ENCODE peak calls at places on chromosomes 13 and 19, in four cellular contexts. A is psoas muscle, H is GM12864, K is hepatocyte. G is an unnamed sample.

GRCh38 chr19:46295401-46296308 is 1.2 kb upstream of the HIF3A start:
- DNase-seq in A (no peak), H (no peak), K (no peak), G (no peak)

GRCh38 chr13:102869948-102870676 is 24.3 kb downstream of the ERCC5 start:
- DNase-seq in K (no peak), H (no peak), A (no peak), G (no peak)

GRCh38 chr19:3098515-3099346 is 4.6 kb downstream of the GNA11 start:
- DNase-seq in A (peak), H (no peak), K (no peak), G (peak)

GRCh38 chr13:27339299-27339698 is 68.7 kb downstream of the RASL11A start:
- DNase-seq in A (no peak), H (peak), K (peak), G (no peak)

GRCh38 chr19:19597809-19598306 is 20.6 kb downstream of the PBX4 start:
- DNase-seq in K (no peak), A (no peak), H (peak), G (no peak)

GRCh38 chr19:9917322-9917721 is 19.0 kb downstream of the OLFM2 start:
- DNase-seq in K (peak), H (no peak), A (no peak), G (no peak)

GRCh38 chr19:11106477-11106876 is 17.2 kb downstream of the LDLR start:
- DNase-seq in H (no peak), A (no peak), K (no peak), G (no peak)

GRCh38 chr13:40613192-40613818 is 53.1 kb downstream of the FOXO1 start:
- DNase-seq in A (no peak), H (peak), K (no peak), G (no peak)

GRCh38 chr13:66503890-66504289 is 726.2 kb downstream of the PCDH9 start:
- DNase-seq in K (peak), H (no peak), A (no peak), G (no peak)

GRCh38 chr13:76634431-76635191 is 251.6 kb downstream of the KCTD12 start:
- DNase-seq in A (no peak), H (no peak), K (no peak), G (no peak)

GRCh38 chr19:38252935-38253691 is 3.1 kb downstream of the PPP1R14A start:
- DNase-seq in K (peak), H (no peak), A (no peak), G (no peak)

GRCh38 chr13:93635687-93636086 is 409.1 kb downstream of the GPC6 start:
- DNase-seq in H (no peak), K (no peak), A (no peak), G (peak)

GRCh38 chr19:18594096-18594823 is 5.7 kb downstream of the REX1BD start:
- DNase-seq in K (peak), A (peak), H (no peak), G (peak)

GRCh38 chr13:49615844-49616687 is 12.2 kb upstream of the ARL11 start:
- DNase-seq in K (no peak), A (no peak), H (no peak), G (no peak)

GRCh38 chr19:55132453-55133129 is 15.2 kb upstream of the PPP1R12C start:
- DNase-seq in H (no peak), A (no peak), K (no peak), G (no peak)

GRCh38 chr13:42815686-42816085 is 34.3 kb downstream of the FAM216B start:
- DNase-seq in A (no peak), H (no peak), K (no peak), G (no peak)

GRCh38 chr13:19634129-19634740 is 776 bp downstream of the MPHOSPH8 start:
- DNase-seq in A (no peak), K (peak), H (no peak), G (no peak)

GRCh38 chr13:110617326-110618072 is 2.2 kb downstream of the NAXD start:
- DNase-seq in K (peak), A (no peak), H (no peak), G (peak)

GRCh38 chr19:46746281-46746965 is at the start of gene STRN4:
- DNase-seq in H (no peak), A (peak), K (peak), G (no peak)

GRCh38 chr19:45171211-45171623 is 6.8 kb downstream of the TRAPPC6A start:
- DNase-seq in K (peak), H (no peak), A (no peak), G (no peak)

GRCh38 chr13:24995225-24995804 is 100.6 kb upstream of the PABPC3 start:
- DNase-seq in K (peak), A (no peak), H (peak), G (peak)

GRCh38 chr13:20997301-20998061 is 63.9 kb downstream of the LATS2 start:
- DNase-seq in K (no peak), A (no peak), H (no peak), G (peak)

GRCh38 chr19:49512970-49513745 is 697 bp downstream of the FCGRT start:
- DNase-seq in H (no peak), A (peak), K (peak), G (no peak)

GRCh38 chr13:43648733-43649132 is 138.0 kb downstream of the ENOX1 start:
- DNase-seq in K (no peak), H (no peak), A (no peak), G (no peak)

GRCh38 chr19:34556500-34556899 is 74.9 kb downstream of the WTIP start:
- DNase-seq in A (no peak), H (no peak), K (peak), G (no peak)

DNA sequence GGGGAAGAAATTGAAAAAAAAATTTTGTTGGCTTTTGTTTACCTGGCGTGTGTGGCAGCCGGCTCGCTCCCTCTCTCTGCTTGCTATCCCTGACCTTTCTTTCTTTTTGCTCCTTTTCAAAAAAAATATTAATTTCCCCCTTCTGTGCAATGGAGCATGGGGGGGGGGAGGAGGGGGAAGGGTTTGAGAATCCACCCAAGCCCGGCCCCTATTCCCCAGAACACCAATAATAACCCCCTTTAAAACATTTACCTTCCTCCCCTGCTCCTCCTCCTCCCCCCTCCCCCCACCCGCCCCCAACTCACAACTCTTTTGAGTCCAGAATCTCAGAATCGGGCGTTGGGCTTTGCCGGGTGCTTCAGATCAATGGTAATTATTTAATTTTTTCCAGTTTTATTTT is 28.4 kb downstream of the NFIX start:
- DNase-seq in H (no peak), A (no peak), K (no peak), G (no peak)
- H3K4me3 ChIP-seq in H (peak), A (peak), K (peak), G (peak)

GRCh38 chr13:54162069-54162468 is 1133.5 kb downstream of the OLFM4 start:
- DNase-seq in K (no peak), H (no peak), A (no peak), G (no peak)
- TF ChIP-seq CTCF in K (peak), H (no peak), A (no peak), G (no peak)

GRCh38 chr19:42132851-42133528 is 744 bp upstream of the POU2F2 start:
- DNase-seq in H (no peak), A (peak), K (peak), G (no peak)
- H3K4me3 ChIP-seq in H (peak), A (peak), K (no peak), G (peak)

GRCh38 chr13:99610702-99611289 is 109.5 kb downstream of the TM9SF2 start:
- DNase-seq in K (no peak), H (no peak), A (no peak), G (no peak)
- TF ChIP-seq CTCF in K (peak), H (no peak), A (no peak), G (peak)

G was measured in astrocyte of the cerebellum.